ENCODE peak calls at places on chromosome 15, in five cellular contexts. K is HCT116, I is SK-N-SH, S is H1, L is GM12878. D is an unnamed sample.

GRCh38 chr15:67914537-67915373 is 74.9 kb upstream of the RNU6-1 start:
- DNase-seq in K (no peak), I (no peak), S (no peak), L (no peak), D (peak; percentile 78)

GRCh38 chr15:46681901-46682300 is 1035.4 kb upstream of the SEMA6D start:
- DNase-seq in K (no peak), I (no peak), S (no peak), L (no peak), D (no peak)

GRCh38 chr15:79496838-79497237 is 64.7 kb downstream of the MINAR1 start:
- DNase-seq in K (no peak), I (no peak), S (no peak), L (no peak), D (no peak)

GRCh38 chr15:39283531-39283930 is 297.3 kb upstream of the THBS1 start:
- DNase-seq in K (no peak), I (no peak), S (no peak), L (no peak), D (no peak)

GRCh38 chr15:64180235-64180824 is 17.5 kb upstream of the PPIB start:
- DNase-seq in K (no peak), I (peak; percentile 53), S (no peak), L (peak; percentile 45), D (no peak)

GRCh38 chr15:101251830-101252820 is at the start of gene CHSY1:
- DNase-seq in K (peak; percentile 76), I (peak; percentile 94), S (no peak), L (peak; percentile 57), D (peak; percentile 97)

GRCh38 chr15:20340331-20340811 is 201.2 kb downstream of the GOLGA6L6 start:
- DNase-seq in K (no peak), I (peak; percentile 34), S (no peak), L (no peak), D (peak; percentile 72)

GRCh38 chr15:71713191-71713798 is 97.1 kb upstream of the NR2E3 start:
- DNase-seq in K (no peak), I (no peak), S (no peak), L (no peak), D (no peak)

GRCh38 chr15:71295242-71296031 is 180.2 kb downstream of the THSD4 start:
- DNase-seq in K (peak; percentile 100), I (no peak), S (peak; percentile 7), L (no peak), D (peak; percentile 62)

GRCh38 chr15:92958105-92958504 is 58.0 kb downstream of the CHD2 start:
- DNase-seq in K (no peak), I (no peak), S (no peak), L (no peak), D (no peak)

GRCh38 chr15:26082833-26083174 is 219.7 kb upstream of the ATP10A start:
- DNase-seq in K (no peak), I (no peak), S (no peak), L (no peak), D (no peak)

GRCh38 chr15:26242565-26242964 is 379.4 kb upstream of the ATP10A start:
- DNase-seq in K (no peak), I (no peak), S (peak; percentile 61), L (no peak), D (no peak)

GRCh38 chr15:68769702-68770101 is 51.0 kb downstream of the ANP32A start:
- DNase-seq in K (no peak), I (no peak), S (no peak), L (no peak), D (no peak)

GRCh38 chr15:26772588-26773484 is at the start of gene GABRB3:
- DNase-seq in K (no peak), I (peak; percentile 93), S (no peak), L (no peak), D (no peak)

GRCh38 chr15:52683585-52683984 is 4.4 kb upstream of the ATOSA start:
- DNase-seq in K (no peak), I (no peak), S (no peak), L (peak; percentile 43), D (no peak)

GRCh38 chr15:45199136-45199810 is 11.5 kb upstream of the SHF start:
- DNase-seq in K (no peak), I (no peak), S (no peak), L (peak; percentile 34), D (peak; percentile 44)

GRCh38 chr15:90259524-90259923 is 5.9 kb upstream of the NGRN start:
- DNase-seq in K (no peak), I (no peak), S (no peak), L (peak; percentile 65), D (no peak)

GRCh38 chr15:69275104-69275670 is 23.5 kb upstream of the PAQR5 start:
- DNase-seq in K (no peak), I (no peak), S (no peak), L (no peak), D (no peak)

GRCh38 chr15:48367483-48367882 is 36.3 kb downstream of the DUT start:
- DNase-seq in K (no peak), I (no peak), S (no peak), L (no peak), D (no peak)

GRCh38 chr15:48371961-48372360 is 40.7 kb downstream of the DUT start:
- DNase-seq in K (no peak), I (no peak), S (no peak), L (no peak), D (no peak)

GRCh38 chr15:48373855-48374421 is 42.7 kb downstream of the DUT start:
- DNase-seq in K (no peak), I (no peak), S (no peak), L (no peak), D (no peak)

GRCh38 chr15:48371550-48371949 is 40.3 kb downstream of the DUT start:
- DNase-seq in K (no peak), I (no peak), S (no peak), L (no peak), D (no peak)

GRCh38 chr15:48370460-48370859 is 39.2 kb downstream of the DUT start:
- DNase-seq in K (no peak), I (no peak), S (no peak), L (no peak), D (no peak)
- TF ChIP-seq JUND in K (no peak), I (no peak), S (no peak), L (no peak), D (no peak)

DNA sequence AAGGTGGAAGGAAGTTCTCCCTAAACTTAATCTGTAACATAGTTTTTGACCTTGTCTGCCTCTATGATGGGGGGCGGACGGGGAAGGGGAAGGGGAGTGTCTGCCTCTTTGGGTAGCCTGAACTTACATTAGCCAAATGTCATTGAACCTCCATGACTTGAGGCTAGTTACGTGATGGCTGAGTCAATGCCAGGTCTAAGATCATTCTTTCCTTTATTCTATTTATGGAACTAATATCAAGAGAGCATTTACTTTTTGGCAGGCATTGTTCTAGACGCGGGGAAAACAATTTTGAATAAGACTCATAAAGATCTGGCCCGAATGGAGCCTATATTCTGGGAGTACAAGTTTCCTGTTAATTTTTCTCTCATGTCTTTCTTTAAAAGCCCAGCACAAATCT is 340.7 kb upstream of the C2CD4B start:
- DNase-seq in K (no peak), I (no peak), S (no peak), L (no peak), D (no peak)
- TF ChIP-seq JUND in K (no peak), I (no peak), S (no peak), L (no peak), D (no peak)

GRCh38 chr15:40894689-40895308 is 549 bp downstream of the VPS18 start:
- DNase-seq in K (peak; percentile 60), I (peak; percentile 78), S (no peak), L (no peak), D (peak; percentile 71)
- TF ChIP-seq JUND in K (no peak), I (no peak), S (no peak), L (no peak), D (no peak)

DNA sequence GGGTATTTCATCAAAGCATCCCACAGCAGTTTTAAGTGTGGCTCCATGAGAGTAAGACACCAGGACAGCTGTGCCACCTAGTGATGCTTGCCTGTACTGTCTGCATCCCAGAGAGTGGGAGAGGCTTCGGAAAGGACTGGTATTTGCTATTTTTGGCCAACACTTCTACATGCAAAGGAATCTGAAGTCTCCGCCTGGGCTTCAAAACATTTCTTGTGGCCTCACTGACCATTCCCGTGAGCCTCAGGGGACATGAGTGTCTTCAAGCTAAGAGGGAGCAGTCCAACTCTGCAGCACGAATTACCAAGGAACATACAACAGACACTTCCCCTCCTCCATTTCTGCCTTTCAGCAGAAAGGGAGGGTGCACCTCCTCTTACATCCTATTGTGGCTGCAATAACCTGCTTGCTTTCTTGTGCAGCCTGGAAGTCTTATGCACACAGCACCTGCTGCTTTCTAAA is 177.5 kb downstream of the RORA start:
- DNase-seq in K (no peak), I (peak; percentile 61), S (peak; percentile 15), L (no peak), D (peak; percentile 51)
- TF ChIP-seq JUND in K (no peak), I (no peak), S (no peak), L (no peak), D (no peak)

GRCh38 chr15:74836846-74837245 is 6.1 kb downstream of the ULK3 start:
- DNase-seq in K (no peak), I (no peak), S (no peak), L (no peak), D (no peak)
- TF ChIP-seq JUND in K (no peak), I (no peak), S (no peak), L (no peak), D (no peak)